ENCODE peak calls at places on chromosome 13, in six cellular contexts. One of them, this sample, is unnamed.

GRCh38 chr13:78608705-78609463 is 5.5 kb upstream of the POU4F1 start:
- DNase-seq in HL-60: no peak
- DNase-seq in IMR-90: no peak
- DNase-seq in AG04450: no peak
- DNase-seq in adrenal gland: no peak
- DNase-seq in mammary epithelial cell: no peak
- DNase-seq in this sample: no peak

GRCh38 chr13:113273856-113274590 is 23.0 kb upstream of the LAMP1 start:
- DNase-seq in AG04450: no peak
- DNase-seq in HL-60: peak
- DNase-seq in mammary epithelial cell: peak
- DNase-seq in IMR-90: peak
- DNase-seq in adrenal gland: peak
- DNase-seq in this sample: no peak

GRCh38 chr13:112446867-112447266 is 70.7 kb downstream of the SPACA7 start:
- DNase-seq in AG04450: no peak
- DNase-seq in mammary epithelial cell: no peak
- DNase-seq in IMR-90: no peak
- DNase-seq in adrenal gland: no peak
- DNase-seq in HL-60: no peak
- DNase-seq in this sample: no peak

GRCh38 chr13:25971499-25972145 is 80.2 kb downstream of the SHISA2 start:
- DNase-seq in mammary epithelial cell: no peak
- DNase-seq in AG04450: no peak
- DNase-seq in adrenal gland: no peak
- DNase-seq in IMR-90: no peak
- DNase-seq in HL-60: no peak
- DNase-seq in this sample: no peak

GRCh38 chr13:77563110-77563509 is 27.6 kb downstream of the SCEL start:
- DNase-seq in HL-60: no peak
- DNase-seq in adrenal gland: no peak
- DNase-seq in AG04450: no peak
- DNase-seq in mammary epithelial cell: no peak
- DNase-seq in IMR-90: peak
- DNase-seq in this sample: no peak

GRCh38 chr13:46604226-46604968 is 51.4 kb downstream of the LRCH1 start:
- DNase-seq in adrenal gland: no peak
- DNase-seq in HL-60: no peak
- DNase-seq in mammary epithelial cell: no peak
- DNase-seq in IMR-90: no peak
- DNase-seq in AG04450: no peak
- DNase-seq in this sample: no peak

GRCh38 chr13:46097663-46098062 is 7.2 kb downstream of the CPB2 start:
- DNase-seq in mammary epithelial cell: no peak
- DNase-seq in adrenal gland: no peak
- DNase-seq in AG04450: no peak
- DNase-seq in HL-60: no peak
- DNase-seq in IMR-90: no peak
- DNase-seq in this sample: no peak

GRCh38 chr13:68173111-68173510 is 943.0 kb upstream of the PCDH9 start:
- DNase-seq in IMR-90: no peak
- DNase-seq in AG04450: no peak
- DNase-seq in adrenal gland: no peak
- DNase-seq in mammary epithelial cell: peak
- DNase-seq in HL-60: no peak
- DNase-seq in this sample: no peak

GRCh38 chr13:39527961-39528720 is 74.9 kb downstream of the LHFPL6 start:
- DNase-seq in IMR-90: peak
- DNase-seq in AG04450: peak
- DNase-seq in adrenal gland: peak
- DNase-seq in HL-60: no peak
- DNase-seq in mammary epithelial cell: peak
- DNase-seq in this sample: peak

GRCh38 chr13:30744686-30745085 is 9.3 kb downstream of the ALOX5AP start:
- DNase-seq in adrenal gland: no peak
- DNase-seq in IMR-90: no peak
- DNase-seq in HL-60: no peak
- DNase-seq in mammary epithelial cell: no peak
- DNase-seq in AG04450: no peak
- DNase-seq in this sample: no peak

GRCh38 chr13:48265217-48265815 is 32.3 kb downstream of the ITM2B start:
- DNase-seq in AG04450: no peak
- DNase-seq in adrenal gland: no peak
- DNase-seq in IMR-90: no peak
- DNase-seq in mammary epithelial cell: no peak
- DNase-seq in HL-60: peak
- DNase-seq in this sample: no peak

GRCh38 chr13:25687622-25688225 is 315.9 kb downstream of the ATP8A2 start:
- DNase-seq in HL-60: no peak
- DNase-seq in AG04450: no peak
- DNase-seq in adrenal gland: no peak
- DNase-seq in IMR-90: no peak
- DNase-seq in mammary epithelial cell: no peak
- DNase-seq in this sample: no peak

GRCh38 chr13:33543631-33544030 is 258.1 kb upstream of the STARD13 start:
- DNase-seq in IMR-90: no peak
- DNase-seq in AG04450: no peak
- DNase-seq in HL-60: peak
- DNase-seq in mammary epithelial cell: peak
- DNase-seq in adrenal gland: no peak
- DNase-seq in this sample: no peak

GRCh38 chr13:42392706-42393572 is 121.0 kb downstream of the AKAP11 start:
- DNase-seq in AG04450: no peak
- DNase-seq in HL-60: no peak
- DNase-seq in IMR-90: no peak
- DNase-seq in mammary epithelial cell: no peak
- DNase-seq in adrenal gland: no peak
- DNase-seq in this sample: no peak

GRCh38 chr13:24050292-24050711 is 110.2 kb upstream of the SPATA13 start:
- DNase-seq in IMR-90: peak
- DNase-seq in AG04450: no peak
- DNase-seq in adrenal gland: peak
- DNase-seq in HL-60: no peak
- DNase-seq in mammary epithelial cell: peak
- DNase-seq in this sample: peak

GRCh38 chr13:29885967-29886366 is 35.5 kb upstream of the UBL3 start:
- DNase-seq in HL-60: no peak
- DNase-seq in AG04450: no peak
- DNase-seq in IMR-90: no peak
- DNase-seq in mammary epithelial cell: no peak
- DNase-seq in adrenal gland: no peak
- DNase-seq in this sample: no peak

GRCh38 chr13:61477619-61478018 is 62.0 kb upstream of the PCDH20 start:
- DNase-seq in AG04450: no peak
- DNase-seq in IMR-90: no peak
- DNase-seq in mammary epithelial cell: no peak
- DNase-seq in HL-60: no peak
- DNase-seq in adrenal gland: no peak
- DNase-seq in this sample: no peak

GRCh38 chr13:65378484-65378883 is 1851.7 kb downstream of the PCDH9 start:
- DNase-seq in adrenal gland: no peak
- DNase-seq in AG04450: no peak
- DNase-seq in IMR-90: no peak
- DNase-seq in mammary epithelial cell: no peak
- DNase-seq in HL-60: no peak
- DNase-seq in this sample: no peak

GRCh38 chr13:51628059-51628852 is 44.0 kb downstream of the WDFY2 start:
- DNase-seq in AG04450: no peak
- DNase-seq in mammary epithelial cell: no peak
- DNase-seq in adrenal gland: no peak
- DNase-seq in IMR-90: no peak
- DNase-seq in HL-60: no peak
- DNase-seq in this sample: no peak

GRCh38 chr13:30224732-30225131 is 82.6 kb downstream of the KATNAL1 start:
- DNase-seq in AG04450: no peak
- DNase-seq in adrenal gland: no peak
- DNase-seq in HL-60: no peak
- DNase-seq in mammary epithelial cell: peak
- DNase-seq in IMR-90: peak
- DNase-seq in this sample: no peak

GRCh38 chr13:24984134-24984533 is 111.8 kb upstream of the PABPC3 start:
- DNase-seq in HL-60: no peak
- DNase-seq in mammary epithelial cell: no peak
- DNase-seq in adrenal gland: no peak
- DNase-seq in IMR-90: no peak
- DNase-seq in AG04450: no peak
- DNase-seq in this sample: no peak

DNA sequence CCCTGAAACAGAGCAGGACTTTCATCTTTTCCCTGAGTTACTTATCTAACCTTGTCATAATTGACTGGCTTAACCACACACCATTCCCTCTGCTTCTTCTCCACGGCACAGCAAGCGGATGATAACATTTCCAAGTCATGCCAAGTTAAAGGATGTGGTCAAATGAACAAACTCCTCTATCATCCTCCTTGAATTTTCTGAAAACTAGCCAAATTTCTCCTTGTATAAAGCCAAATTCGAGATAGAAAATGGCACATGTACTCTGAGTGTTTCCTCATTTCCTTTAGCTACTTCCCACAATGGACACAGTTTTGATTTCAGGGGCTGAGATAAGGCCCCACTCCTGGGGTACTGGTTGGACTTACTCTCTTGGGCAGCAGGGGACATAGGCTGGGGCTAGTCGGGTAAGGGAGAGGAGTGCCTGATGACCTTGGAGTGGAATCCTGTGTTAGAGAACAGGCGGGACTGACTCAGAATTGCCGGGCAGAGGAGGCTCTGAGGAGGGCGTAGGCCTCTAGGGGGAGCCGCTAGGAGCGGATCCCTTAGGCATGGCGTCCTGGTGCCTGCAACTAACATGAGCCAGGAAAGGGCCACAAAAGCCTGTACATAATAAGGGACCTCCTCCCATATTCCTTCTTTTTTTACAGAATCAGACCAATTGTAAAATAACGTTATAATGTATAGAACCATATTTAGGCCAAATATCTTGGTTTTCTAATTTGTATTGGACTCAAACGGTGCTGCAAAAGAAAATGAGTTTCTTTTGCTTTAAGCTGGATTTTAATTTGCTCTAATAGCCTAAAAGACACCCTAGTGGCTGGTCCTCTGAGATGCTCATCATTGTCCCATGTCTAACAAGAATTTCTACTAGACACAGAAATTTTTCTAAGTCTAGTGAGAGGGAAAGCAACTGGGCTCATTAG is 20.4 kb upstream of the TMTC4 start:
- DNase-seq in adrenal gland: peak
- DNase-seq in mammary epithelial cell: peak
- DNase-seq in HL-60: no peak
- DNase-seq in AG04450: no peak
- DNase-seq in IMR-90: peak
- DNase-seq in this sample: no peak
- TF ChIP-seq CTCF in adrenal gland: peak
- TF ChIP-seq CTCF in mammary epithelial cell: peak
- TF ChIP-seq CTCF in HL-60: no peak
- TF ChIP-seq CTCF in AG04450: peak
- TF ChIP-seq CTCF in IMR-90: peak
- TF ChIP-seq CTCF in this sample: no peak

DNA sequence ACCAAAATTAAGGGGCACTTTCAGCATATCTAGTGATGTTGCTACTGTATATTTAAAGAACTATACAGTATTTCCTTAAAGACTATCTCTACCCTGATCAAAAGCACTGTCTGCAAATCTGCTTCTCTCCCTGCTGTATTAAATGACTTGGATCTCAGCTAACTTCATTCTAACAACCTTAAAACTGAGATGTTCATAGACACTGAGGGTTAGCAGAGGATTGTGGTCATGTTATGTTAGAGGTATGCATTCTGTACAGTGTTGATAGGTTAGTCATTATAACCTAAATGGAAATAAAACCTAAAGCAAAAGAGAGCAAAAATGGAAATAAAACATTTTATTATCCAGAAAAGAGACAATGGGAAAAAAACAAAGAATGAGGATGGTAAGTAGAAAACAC is 9.9 kb downstream of the GPR183 start:
- DNase-seq in HL-60: no peak
- DNase-seq in AG04450: no peak
- DNase-seq in IMR-90: peak
- DNase-seq in adrenal gland: no peak
- DNase-seq in mammary epithelial cell: no peak
- DNase-seq in this sample: no peak
- H3K27ac ChIP-seq in HL-60: no peak
- H3K27ac ChIP-seq in AG04450: no peak
- H3K27ac ChIP-seq in IMR-90: no peak
- H3K27ac ChIP-seq in adrenal gland: no peak
- H3K27ac ChIP-seq in mammary epithelial cell: no peak
- H3K27ac ChIP-seq in this sample: no peak

DNA sequence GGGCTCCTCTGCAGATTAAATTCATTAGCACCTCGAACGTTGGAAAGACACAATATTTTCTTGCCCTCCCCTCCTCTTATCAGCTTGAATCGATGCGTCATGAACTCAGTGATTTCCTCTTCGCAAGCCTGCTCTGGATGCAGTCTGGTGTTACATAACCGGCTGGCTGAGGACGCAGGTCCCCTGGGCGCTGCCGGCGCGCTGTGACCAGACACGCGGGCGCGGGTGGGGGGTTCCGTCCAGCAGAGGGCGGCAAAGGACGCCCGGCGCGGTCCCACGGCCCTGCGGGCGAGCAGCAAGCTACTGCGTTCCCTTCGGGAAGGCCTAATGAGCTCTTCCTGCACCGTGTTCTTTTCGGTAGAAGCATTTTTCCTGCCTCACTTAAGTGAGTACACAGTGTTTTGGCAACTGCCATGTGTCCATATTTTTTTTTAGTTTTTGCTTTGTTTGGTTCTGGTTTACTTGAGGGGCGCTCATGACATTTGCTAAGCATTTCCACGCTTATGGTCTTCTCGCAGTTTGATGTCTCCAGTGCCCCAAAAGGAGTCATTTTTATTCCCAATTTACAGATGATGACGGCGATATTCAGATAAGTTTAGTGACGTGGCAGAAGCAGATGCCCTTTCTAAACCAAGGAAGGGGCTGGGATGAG is 112.2 kb upstream of the MBNL2 start:
- DNase-seq in HL-60: peak
- DNase-seq in mammary epithelial cell: peak
- DNase-seq in adrenal gland: peak
- DNase-seq in AG04450: no peak
- DNase-seq in IMR-90: peak
- DNase-seq in this sample: peak
- H3K4me3 ChIP-seq in HL-60: no peak
- H3K4me3 ChIP-seq in mammary epithelial cell: no peak
- H3K4me3 ChIP-seq in adrenal gland: no peak
- H3K4me3 ChIP-seq in AG04450: no peak
- H3K4me3 ChIP-seq in IMR-90: no peak
- H3K4me3 ChIP-seq in this sample: peak

DNA sequence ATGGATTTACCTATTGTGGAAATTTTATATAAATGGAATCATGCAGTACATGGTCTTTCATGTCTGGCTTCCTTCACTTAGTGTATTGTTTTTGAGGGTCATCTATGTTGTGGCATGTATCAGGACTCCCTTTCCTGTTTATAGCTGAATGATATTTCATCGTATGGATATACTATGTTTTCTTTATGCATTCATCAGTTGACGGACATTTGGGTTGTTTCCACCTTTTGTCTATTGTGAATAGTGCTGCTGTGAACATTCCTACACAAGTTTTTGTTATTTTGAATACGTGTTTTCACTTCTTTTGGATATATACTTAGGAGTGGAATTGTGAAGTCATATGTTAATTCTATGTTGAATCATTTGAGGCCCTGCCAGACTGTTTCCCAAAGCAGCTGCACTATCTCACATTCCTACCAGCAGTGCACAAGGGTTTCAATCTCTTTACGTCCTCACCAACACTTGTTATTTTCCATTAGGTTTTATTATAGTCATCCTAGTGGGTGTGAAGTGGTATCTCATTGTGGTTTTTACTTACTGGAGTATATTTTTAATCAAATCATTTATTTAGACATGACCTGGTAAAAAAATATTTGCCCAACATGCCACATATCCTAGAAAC is 262.7 kb downstream of the DLEU7 start:
- DNase-seq in HL-60: no peak
- DNase-seq in AG04450: peak
- DNase-seq in mammary epithelial cell: no peak
- DNase-seq in IMR-90: peak
- DNase-seq in adrenal gland: no peak
- DNase-seq in this sample: no peak
- TF ChIP-seq CTCF in HL-60: no peak
- TF ChIP-seq CTCF in AG04450: peak
- TF ChIP-seq CTCF in mammary epithelial cell: no peak
- TF ChIP-seq CTCF in IMR-90: peak
- TF ChIP-seq CTCF in adrenal gland: no peak
- TF ChIP-seq CTCF in this sample: no peak

This sample was measured in uterus.